ENCODE peak calls at places on chromosomes 2 and 18, in eight cellular contexts. One of them, this sample, is unnamed.

GRCh38 chr2:168649105-168649504 is 153.3 kb upstream of the NOSTRIN start:
- DNase-seq in kidney: no peak
- DNase-seq in IMR-90: no peak
- DNase-seq in psoas muscle: no peak
- DNase-seq in fibroblast of the aortic adventitia: no peak
- DNase-seq in fibroblast of lung: no peak
- DNase-seq in fibroblast of mammary gland: no peak
- DNase-seq in left lung: no peak
- DNase-seq in this sample: no peak

GRCh38 chr2:207925601-207926000 is 99.7 kb downstream of the PLEKHM3 start:
- DNase-seq in fibroblast of lung: no peak
- DNase-seq in fibroblast of the aortic adventitia: no peak
- DNase-seq in left lung: no peak
- DNase-seq in fibroblast of mammary gland: no peak
- DNase-seq in psoas muscle: no peak
- DNase-seq in kidney: no peak
- DNase-seq in IMR-90: no peak
- DNase-seq in this sample: no peak

GRCh38 chr2:133324150-133324561 is 244.1 kb downstream of the NCKAP5 start:
- DNase-seq in left lung: no peak
- DNase-seq in kidney: no peak
- DNase-seq in fibroblast of mammary gland: no peak
- DNase-seq in IMR-90: peak; percentile 93
- DNase-seq in fibroblast of the aortic adventitia: peak; percentile 77
- DNase-seq in fibroblast of lung: peak; percentile 84
- DNase-seq in psoas muscle: no peak
- DNase-seq in this sample: peak; percentile 2

GRCh38 chr2:118855451-118856279 is 8.2 kb upstream of the EN1 start:
- DNase-seq in fibroblast of mammary gland: peak; percentile 83
- DNase-seq in IMR-90: peak; percentile 52
- DNase-seq in fibroblast of lung: peak; percentile 69
- DNase-seq in psoas muscle: peak; percentile 86
- DNase-seq in fibroblast of the aortic adventitia: peak; percentile 74
- DNase-seq in kidney: peak; percentile 91
- DNase-seq in left lung: peak; percentile 73
- DNase-seq in this sample: peak; percentile 8

GRCh38 chr2:202237787-202238233 is 587 bp downstream of the SUMO1 start:
- DNase-seq in fibroblast of the aortic adventitia: peak; percentile 52
- DNase-seq in kidney: no peak
- DNase-seq in IMR-90: peak; percentile 60
- DNase-seq in psoas muscle: no peak
- DNase-seq in fibroblast of mammary gland: peak; percentile 48
- DNase-seq in left lung: peak; percentile 38
- DNase-seq in fibroblast of lung: peak; percentile 64
- DNase-seq in this sample: no peak

GRCh38 chr2:119692310-119692709 is 13.3 kb downstream of the TMEM177 start:
- DNase-seq in fibroblast of lung: no peak
- DNase-seq in fibroblast of mammary gland: no peak
- DNase-seq in psoas muscle: no peak
- DNase-seq in IMR-90: no peak
- DNase-seq in left lung: no peak
- DNase-seq in kidney: no peak
- DNase-seq in fibroblast of the aortic adventitia: no peak
- DNase-seq in this sample: no peak

GRCh38 chr2:38129987-38130386 is 54.0 kb upstream of the CYP1B1 start:
- DNase-seq in fibroblast of lung: peak; percentile 23
- DNase-seq in left lung: no peak
- DNase-seq in fibroblast of mammary gland: peak; percentile 68
- DNase-seq in IMR-90: peak; percentile 50
- DNase-seq in kidney: no peak
- DNase-seq in fibroblast of the aortic adventitia: peak; percentile 39
- DNase-seq in psoas muscle: no peak
- DNase-seq in this sample: no peak

GRCh38 chr2:223087466-223087865 is 35.5 kb downstream of the KCNE4 start:
- DNase-seq in kidney: no peak
- DNase-seq in fibroblast of lung: no peak
- DNase-seq in IMR-90: no peak
- DNase-seq in psoas muscle: no peak
- DNase-seq in fibroblast of mammary gland: no peak
- DNase-seq in fibroblast of the aortic adventitia: no peak
- DNase-seq in left lung: no peak
- DNase-seq in this sample: no peak

GRCh38 chr2:228102949-228103348 is 78.5 kb downstream of the SPHKAP start:
- DNase-seq in kidney: no peak
- DNase-seq in fibroblast of the aortic adventitia: no peak
- DNase-seq in IMR-90: no peak
- DNase-seq in left lung: no peak
- DNase-seq in fibroblast of lung: no peak
- DNase-seq in psoas muscle: no peak
- DNase-seq in fibroblast of mammary gland: no peak
- DNase-seq in this sample: no peak

GRCh38 chr18:64288446-64288845 is 139.6 kb upstream of the LINC00305 start:
- DNase-seq in kidney: no peak
- DNase-seq in fibroblast of mammary gland: no peak
- DNase-seq in IMR-90: no peak
- DNase-seq in psoas muscle: no peak
- DNase-seq in fibroblast of the aortic adventitia: no peak
- DNase-seq in fibroblast of lung: no peak
- DNase-seq in left lung: no peak
- DNase-seq in this sample: no peak

GRCh38 chr2:96249654-96250053 is 16.1 kb downstream of the TMEM127 start:
- DNase-seq in fibroblast of the aortic adventitia: peak; percentile 67
- DNase-seq in fibroblast of lung: peak; percentile 23
- DNase-seq in kidney: peak; percentile 60
- DNase-seq in fibroblast of mammary gland: peak; percentile 93
- DNase-seq in left lung: no peak
- DNase-seq in psoas muscle: peak; percentile 37
- DNase-seq in IMR-90: peak; percentile 64
- DNase-seq in this sample: no peak

GRCh38 chr2:198662916-198663315 is 794.8 kb downstream of the SATB2 start:
- DNase-seq in left lung: no peak
- DNase-seq in fibroblast of lung: no peak
- DNase-seq in fibroblast of mammary gland: no peak
- DNase-seq in IMR-90: no peak
- DNase-seq in psoas muscle: no peak
- DNase-seq in fibroblast of the aortic adventitia: peak; percentile 6
- DNase-seq in kidney: no peak
- DNase-seq in this sample: no peak

GRCh38 chr2:52342458-52342857 is 1310.5 kb upstream of the NRXN1 start:
- DNase-seq in IMR-90: peak; percentile 88
- DNase-seq in fibroblast of the aortic adventitia: no peak
- DNase-seq in fibroblast of mammary gland: no peak
- DNase-seq in fibroblast of lung: no peak
- DNase-seq in left lung: no peak
- DNase-seq in psoas muscle: no peak
- DNase-seq in kidney: no peak
- DNase-seq in this sample: no peak

GRCh38 chr18:6960656-6961055 is 156.9 kb downstream of the LAMA1 start:
- DNase-seq in IMR-90: peak; percentile 65
- DNase-seq in fibroblast of lung: peak; percentile 58
- DNase-seq in kidney: no peak
- DNase-seq in fibroblast of mammary gland: peak; percentile 41
- DNase-seq in left lung: no peak
- DNase-seq in fibroblast of the aortic adventitia: no peak
- DNase-seq in psoas muscle: no peak
- DNase-seq in this sample: peak; percentile 42

GRCh38 chr2:27243391-27244130 is 19.3 kb downstream of the SLC30A3 start:
- DNase-seq in IMR-90: no peak
- DNase-seq in fibroblast of mammary gland: no peak
- DNase-seq in kidney: no peak
- DNase-seq in psoas muscle: no peak
- DNase-seq in fibroblast of lung: no peak
- DNase-seq in fibroblast of the aortic adventitia: no peak
- DNase-seq in left lung: no peak
- DNase-seq in this sample: no peak

GRCh38 chr2:241754042-241754441 is 19.6 kb downstream of the D2HGDH start:
- DNase-seq in psoas muscle: no peak
- DNase-seq in IMR-90: no peak
- DNase-seq in kidney: no peak
- DNase-seq in fibroblast of the aortic adventitia: no peak
- DNase-seq in fibroblast of mammary gland: no peak
- DNase-seq in left lung: no peak
- DNase-seq in fibroblast of lung: no peak
- DNase-seq in this sample: no peak

GRCh38 chr2:110881908-110882307 is 149.5 kb downstream of the ACOXL start:
- DNase-seq in fibroblast of mammary gland: no peak
- DNase-seq in kidney: no peak
- DNase-seq in fibroblast of lung: no peak
- DNase-seq in fibroblast of the aortic adventitia: no peak
- DNase-seq in left lung: no peak
- DNase-seq in psoas muscle: no peak
- DNase-seq in IMR-90: no peak
- DNase-seq in this sample: no peak

GRCh38 chr2:9693646-9694045 is 62.8 kb upstream of the YWHAQ start:
- DNase-seq in fibroblast of lung: no peak
- DNase-seq in kidney: no peak
- DNase-seq in psoas muscle: no peak
- DNase-seq in fibroblast of mammary gland: no peak
- DNase-seq in fibroblast of the aortic adventitia: no peak
- DNase-seq in IMR-90: no peak
- DNase-seq in left lung: no peak
- DNase-seq in this sample: no peak

GRCh38 chr2:9692392-9693137 is 61.8 kb upstream of the YWHAQ start:
- DNase-seq in fibroblast of the aortic adventitia: peak; percentile 81
- DNase-seq in fibroblast of lung: peak; percentile 20
- DNase-seq in left lung: no peak
- DNase-seq in kidney: no peak
- DNase-seq in psoas muscle: peak; percentile 61
- DNase-seq in IMR-90: no peak
- DNase-seq in fibroblast of mammary gland: peak; percentile 59
- DNase-seq in this sample: no peak

GRCh38 chr2:9690716-9691498 is 60.1 kb upstream of the YWHAQ start:
- DNase-seq in left lung: no peak
- DNase-seq in IMR-90: no peak
- DNase-seq in fibroblast of the aortic adventitia: no peak
- DNase-seq in fibroblast of mammary gland: no peak
- DNase-seq in kidney: no peak
- DNase-seq in psoas muscle: no peak
- DNase-seq in fibroblast of lung: no peak
- DNase-seq in this sample: no peak

GRCh38 chr2:9694661-9695060 is 63.9 kb upstream of the YWHAQ start:
- DNase-seq in fibroblast of mammary gland: no peak
- DNase-seq in fibroblast of the aortic adventitia: no peak
- DNase-seq in fibroblast of lung: no peak
- DNase-seq in left lung: no peak
- DNase-seq in IMR-90: no peak
- DNase-seq in kidney: no peak
- DNase-seq in psoas muscle: no peak
- DNase-seq in this sample: no peak

DNA sequence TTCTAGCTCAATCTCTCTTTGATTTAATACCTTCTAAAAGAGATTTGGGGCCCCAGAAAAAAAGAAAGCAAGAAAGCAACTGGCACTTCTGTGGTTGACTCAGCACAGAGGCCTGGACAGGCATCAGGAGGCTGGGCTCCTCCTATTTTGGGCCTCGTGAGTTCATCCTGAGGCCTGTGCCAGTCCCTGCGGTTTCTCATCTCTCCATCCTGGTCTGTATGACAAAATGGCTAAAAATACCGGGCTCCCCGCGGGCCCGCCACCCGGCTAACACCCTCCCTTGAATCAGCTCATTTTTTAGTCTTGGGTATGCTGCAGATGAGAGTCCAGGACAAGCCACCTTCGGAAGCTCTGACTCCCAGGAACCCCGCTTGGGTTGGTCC is 62.3 kb upstream of the YWHAQ start:
- DNase-seq in psoas muscle: peak; percentile 83
- DNase-seq in kidney: no peak
- DNase-seq in fibroblast of mammary gland: peak; percentile 85
- DNase-seq in IMR-90: peak; percentile 48
- DNase-seq in fibroblast of the aortic adventitia: peak; percentile 93
- DNase-seq in fibroblast of lung: peak; percentile 86
- DNase-seq in left lung: no peak
- DNase-seq in this sample: peak; percentile 46
- H3K4me3 ChIP-seq in psoas muscle: peak overlapping the region; percentile 54
- H3K4me3 ChIP-seq in kidney: no peak overlapping the region
- H3K4me3 ChIP-seq in fibroblast of mammary gland: no peak overlapping the region
- H3K4me3 ChIP-seq in IMR-90: no peak overlapping the region
- H3K4me3 ChIP-seq in fibroblast of the aortic adventitia: peak overlapping the region; percentile 32
- H3K4me3 ChIP-seq in fibroblast of lung: no peak overlapping the region
- H3K4me3 ChIP-seq in left lung: no peak overlapping the region
- H3K4me3 ChIP-seq in this sample: no peak overlapping the region

GRCh38 chr18:62716679-62717058 is 1.3 kb downstream of the PHLPP1 start:
- DNase-seq in fibroblast of the aortic adventitia: no peak
- DNase-seq in IMR-90: no peak
- DNase-seq in psoas muscle: peak; percentile 43
- DNase-seq in left lung: peak; percentile 57
- DNase-seq in fibroblast of mammary gland: peak; percentile 16
- DNase-seq in kidney: peak; percentile 89
- DNase-seq in fibroblast of lung: peak; percentile 38
- DNase-seq in this sample: no peak
- TF ChIP-seq CTCF in fibroblast of the aortic adventitia: no peak
- TF ChIP-seq CTCF in IMR-90: no peak
- TF ChIP-seq CTCF in psoas muscle: no peak
- TF ChIP-seq CTCF in left lung: no peak
- TF ChIP-seq CTCF in fibroblast of mammary gland: no peak
- TF ChIP-seq CTCF in kidney: no peak
- TF ChIP-seq CTCF in fibroblast of lung: no peak
- TF ChIP-seq CTCF in this sample: peak; percentile 30

GRCh38 chr2:219251656-219252055 is 1.4 kb upstream of the TUBA4B start:
- DNase-seq in psoas muscle: no peak
- DNase-seq in fibroblast of the aortic adventitia: no peak
- DNase-seq in kidney: peak; percentile 22
- DNase-seq in fibroblast of mammary gland: no peak
- DNase-seq in fibroblast of lung: peak; percentile 21
- DNase-seq in IMR-90: no peak
- DNase-seq in left lung: no peak
- DNase-seq in this sample: no peak
- H3K4me3 ChIP-seq in psoas muscle: peak overlapping the region; percentile 75
- H3K4me3 ChIP-seq in fibroblast of the aortic adventitia: no peak overlapping the region
- H3K4me3 ChIP-seq in kidney: peak overlapping the region; percentile 12
- H3K4me3 ChIP-seq in fibroblast of mammary gland: no peak overlapping the region
- H3K4me3 ChIP-seq in fibroblast of lung: no peak overlapping the region
- H3K4me3 ChIP-seq in IMR-90: no peak overlapping the region
- H3K4me3 ChIP-seq in left lung: peak overlapping the region; percentile 69
- H3K4me3 ChIP-seq in this sample: no peak overlapping the region

DNA sequence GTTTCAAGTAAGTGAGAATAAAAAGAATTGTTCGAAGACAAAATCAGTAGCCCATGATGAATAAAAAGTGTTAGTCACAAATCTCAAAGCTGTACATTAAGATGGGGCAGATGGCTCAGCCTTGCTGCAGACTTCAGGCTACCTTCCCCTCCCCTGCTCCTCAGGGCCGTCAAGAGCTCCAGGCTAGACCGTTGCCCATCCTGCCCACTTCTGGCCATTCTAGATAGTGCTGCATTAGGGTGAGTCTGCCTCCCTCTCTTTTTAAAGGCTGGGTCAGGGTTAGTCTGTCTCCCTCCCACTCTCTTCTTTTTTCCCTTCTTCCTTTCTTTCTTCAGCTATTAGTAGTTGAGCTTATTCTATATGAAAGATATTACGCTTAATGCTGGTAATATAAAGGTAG is 86.0 kb downstream of the MAPRE2 start:
- DNase-seq in IMR-90: peak; percentile 8
- DNase-seq in fibroblast of the aortic adventitia: no peak
- DNase-seq in fibroblast of lung: no peak
- DNase-seq in psoas muscle: no peak
- DNase-seq in fibroblast of mammary gland: peak; percentile 25
- DNase-seq in left lung: no peak
- DNase-seq in kidney: no peak
- DNase-seq in this sample: no peak
- TF ChIP-seq CTCF in IMR-90: peak; percentile 11
- TF ChIP-seq CTCF in fibroblast of the aortic adventitia: peak; percentile 29
- TF ChIP-seq CTCF in fibroblast of lung: no peak
- TF ChIP-seq CTCF in psoas muscle: no peak
- TF ChIP-seq CTCF in fibroblast of mammary gland: peak; percentile 42
- TF ChIP-seq CTCF in left lung: no peak
- TF ChIP-seq CTCF in kidney: no peak
- TF ChIP-seq CTCF in this sample: peak; percentile 30